ENCODE peak calls at places on chromosomes 1 and 21, in seven cellular contexts. O, I, R, F, Q, T and Y are unnamed samples.

GRCh38 chr1:163205513-163205912 is 2.8 kb upstream of the RGS5 start:
- DNase-seq in O (no peak), I (no peak), R (no peak), F (no peak), Q (no peak), T (no peak), Y (no peak)

GRCh38 chr21:41411449-41412089 is 14.5 kb upstream of the MX1 start:
- DNase-seq in O (peak), I (peak), R (no peak), F (no peak), Q (no peak), T (no peak), Y (no peak)

GRCh38 chr1:100895540-100896480 is at the start of gene SLC30A7:
- DNase-seq in O (peak), I (peak), R (peak), F (peak), Q (peak), T (peak), Y (peak)

GRCh38 chr1:27290586-27290985 is 31.4 kb upstream of the TMEM222 start:
- DNase-seq in O (no peak), I (no peak), R (no peak), F (no peak), Q (no peak), T (no peak), Y (no peak)

GRCh38 chr21:25330266-25330665 is 277.0 kb downstream of the MRPL39 start:
- DNase-seq in O (no peak), I (no peak), R (peak), F (no peak), Q (no peak), T (no peak), Y (no peak)

GRCh38 chr1:209076688-209077087 is 506.8 kb upstream of the CAMK1G start:
- DNase-seq in O (no peak), I (no peak), R (no peak), F (no peak), Q (no peak), T (no peak), Y (no peak)

GRCh38 chr1:4772294-4773010 is 118.0 kb downstream of the AJAP1 start:
- DNase-seq in O (no peak), I (no peak), R (no peak), F (no peak), Q (no peak), T (no peak), Y (no peak)

GRCh38 chr1:23459338-23459757 is 24.6 kb downstream of the ASAP3 start:
- DNase-seq in O (no peak), I (peak), R (no peak), F (no peak), Q (no peak), T (no peak), Y (no peak)

GRCh38 chr1:214503553-214503952 is 47.8 kb downstream of the PTPN14 start:
- DNase-seq in O (no peak), I (peak), R (no peak), F (no peak), Q (no peak), T (no peak), Y (no peak)

GRCh38 chr1:8554956-8555534 is 237.1 kb downstream of the SLC45A1 start:
- DNase-seq in O (no peak), I (no peak), R (no peak), F (no peak), Q (no peak), T (peak), Y (no peak)

GRCh38 chr1:92085727-92086126 is 5.6 kb downstream of the BTBD8 start:
- DNase-seq in O (no peak), I (no peak), R (no peak), F (no peak), Q (no peak), T (no peak), Y (no peak)

GRCh38 chr21:44443891-44444285 is 11.4 kb upstream of the LRRC3 start:
- DNase-seq in O (peak), I (no peak), R (no peak), F (peak), Q (no peak), T (no peak), Y (no peak)

GRCh38 chr1:54542120-54542961 is 5.7 kb upstream of the ACOT11 start:
- DNase-seq in O (peak), I (peak), R (no peak), F (peak), Q (peak), T (no peak), Y (no peak)

GRCh38 chr1:42934111-42934510 is 24.6 kb downstream of the SLC2A1 start:
- DNase-seq in O (no peak), I (no peak), R (no peak), F (no peak), Q (no peak), T (no peak), Y (no peak)

GRCh38 chr1:55813619-55814018 is 598.5 kb upstream of the USP24 start:
- DNase-seq in O (peak), I (peak), R (peak), F (peak), Q (peak), T (peak), Y (peak)

GRCh38 chr1:30691480-30691879 is 31.9 kb downstream of the MATN1 start:
- DNase-seq in O (no peak), I (no peak), R (no peak), F (no peak), Q (no peak), T (no peak), Y (no peak)

GRCh38 chr21:38289697-38290096 is 32.9 kb downstream of the KCNJ15 start:
- DNase-seq in O (no peak), I (no peak), R (peak), F (no peak), Q (no peak), T (no peak), Y (peak)

GRCh38 chr1:155859881-155860841 is 794 bp downstream of the SYT11 start:
- DNase-seq in O (peak), I (peak), R (peak), F (peak), Q (peak), T (peak), Y (peak)

GRCh38 chr1:168803696-168804510 is 74.9 kb upstream of the DPT start:
- DNase-seq in O (no peak), I (no peak), R (no peak), F (no peak), Q (no peak), T (no peak), Y (no peak)

GRCh38 chr1:226677121-226678020 is 61.7 kb downstream of the ITPKB start:
- DNase-seq in O (peak), I (no peak), R (no peak), F (peak), Q (peak), T (peak), Y (peak)

GRCh38 chr1:15151377-15151806 is 2.2 kb upstream of the TMEM51 start:
- DNase-seq in O (no peak), I (peak), R (no peak), F (no peak), Q (no peak), T (no peak), Y (no peak)

GRCh38 chr1:8249838-8250237 is 68.1 kb upstream of the SLC45A1 start:
- DNase-seq in O (no peak), I (no peak), R (no peak), F (no peak), Q (no peak), T (no peak), Y (no peak)

GRCh38 chr21:16070207-16070651 is 340.4 kb downstream of the USP25 start:
- DNase-seq in O (no peak), I (no peak), R (no peak), F (no peak), Q (no peak), T (no peak), Y (no peak)
- TF ChIP-seq CTCF in O (no peak), I (no peak), R (no peak), F (no peak), Q (no peak), T (no peak), Y (peak)

GRCh38 chr1:64393790-64394189 is 76.1 kb upstream of the CACHD1 start:
- DNase-seq in O (no peak), I (no peak), R (no peak), F (no peak), Q (no peak), T (no peak), Y (no peak)

GRCh38 chr1:64392109-64392508 is 77.8 kb upstream of the CACHD1 start:
- DNase-seq in O (no peak), I (no peak), R (no peak), F (no peak), Q (no peak), T (no peak), Y (no peak)

GRCh38 chr1:64398937-64399336 is 71.0 kb upstream of the CACHD1 start:
- DNase-seq in O (no peak), I (no peak), R (no peak), F (no peak), Q (no peak), T (no peak), Y (no peak)

GRCh38 chr1:64401285-64401684 is 68.6 kb upstream of the CACHD1 start:
- DNase-seq in O (no peak), I (no peak), R (no peak), F (no peak), Q (no peak), T (no peak), Y (no peak)

GRCh38 chr1:64396817-64397216 is 73.1 kb upstream of the CACHD1 start:
- DNase-seq in O (no peak), I (no peak), R (no peak), F (no peak), Q (no peak), T (no peak), Y (no peak)
- TF ChIP-seq CTCF in O (no peak), I (no peak), R (no peak), F (no peak), Q (no peak), T (no peak), Y (no peak)

DNA sequence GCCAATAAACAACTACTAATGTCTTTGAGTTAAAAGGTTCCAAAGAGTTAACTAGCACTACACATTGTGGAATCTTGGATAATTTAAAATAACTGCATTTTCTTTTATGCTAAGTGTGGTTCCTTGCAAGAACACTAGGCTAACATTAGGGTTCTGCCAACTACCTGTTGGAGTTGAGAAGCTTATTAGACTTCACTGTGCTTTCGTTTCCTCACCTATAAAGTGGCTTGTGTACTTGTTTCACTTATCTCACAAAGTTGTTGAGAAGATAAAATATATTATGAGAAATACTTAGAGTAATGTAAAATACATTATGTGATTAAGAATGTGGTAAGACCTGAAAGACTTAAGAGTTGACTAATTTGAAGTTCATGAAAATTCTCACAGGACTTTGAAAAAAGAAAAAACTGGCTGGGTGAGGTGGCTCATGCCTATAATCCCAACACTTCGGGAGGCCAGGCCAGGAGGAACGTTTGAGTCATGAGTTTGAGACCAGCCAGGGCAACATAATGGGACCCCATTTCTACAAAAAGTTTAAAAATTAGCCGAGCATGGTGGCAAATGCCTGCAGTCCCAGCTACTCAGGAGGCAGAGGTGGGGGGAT is 5.6 kb upstream of the RRAGC start:
- DNase-seq in O (no peak), I (no peak), R (no peak), F (no peak), Q (no peak), T (no peak), Y (no peak)
- TF ChIP-seq CTCF in O (no peak), I (no peak), R (no peak), F (no peak), Q (no peak), T (no peak), Y (no peak)

GRCh38 chr1:75258351-75258750 is 124.2 kb downstream of the LHX8 start:
- DNase-seq in O (no peak), I (no peak), R (no peak), F (no peak), Q (no peak), T (no peak), Y (no peak)

DNA sequence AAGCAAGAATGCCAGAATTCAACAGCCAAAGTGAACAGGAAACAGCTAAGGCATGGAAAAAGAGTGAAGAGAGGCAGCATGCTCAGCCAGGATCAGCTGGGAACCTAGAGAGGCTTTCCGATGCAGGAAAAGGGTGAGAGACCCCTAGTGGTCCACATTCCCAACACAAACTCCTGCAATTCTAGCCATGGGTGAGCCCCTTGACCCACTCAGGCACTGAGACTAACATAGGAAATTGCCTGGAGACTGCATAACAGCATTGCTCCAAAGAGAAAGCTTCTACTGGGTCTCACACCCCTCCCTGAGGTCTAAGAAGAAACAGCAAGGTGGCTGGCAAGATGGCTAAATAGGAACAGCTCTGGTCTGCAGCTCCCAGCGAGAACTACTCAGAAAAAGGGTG is 123.2 kb downstream of the LHX8 start:
- DNase-seq in O (no peak), I (no peak), R (no peak), F (no peak), Q (no peak), T (no peak), Y (no peak)
- TF ChIP-seq CTCF in O (no peak), I (no peak), R (no peak), F (no peak), Q (no peak), T (no peak), Y (no peak)

GRCh38 chr1:167616521-167616920 is 13.5 kb upstream of the RCSD1 start:
- DNase-seq in O (no peak), I (no peak), R (no peak), F (no peak), Q (no peak), T (no peak), Y (no peak)

GRCh38 chr1:167618789-167619188 is 11.2 kb upstream of the RCSD1 start:
- DNase-seq in O (no peak), I (no peak), R (no peak), F (no peak), Q (no peak), T (no peak), Y (no peak)

GRCh38 chr1:167618366-167618765 is 11.7 kb upstream of the RCSD1 start:
- DNase-seq in O (no peak), I (no peak), R (no peak), F (no peak), Q (no peak), T (no peak), Y (no peak)

GRCh38 chr1:167617100-167617949 is 12.7 kb upstream of the RCSD1 start:
- DNase-seq in O (no peak), I (no peak), R (no peak), F (peak), Q (peak), T (peak), Y (no peak)

DNA sequence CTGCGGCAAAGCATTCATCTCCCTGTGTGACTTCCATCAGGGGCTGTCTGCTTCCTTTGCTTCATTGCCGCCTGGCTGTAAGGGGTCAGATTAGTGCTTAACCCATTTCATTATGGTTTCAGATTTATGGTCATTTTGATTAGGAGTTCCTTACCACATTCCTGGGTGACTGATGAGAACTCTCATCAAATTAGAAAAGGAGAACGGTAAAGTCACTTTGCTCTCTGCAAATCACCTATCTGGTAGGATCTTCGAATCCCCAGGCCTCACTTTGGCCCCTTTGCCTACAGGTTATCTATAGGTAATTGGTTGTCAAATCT is 12.1 kb upstream of the RCSD1 start:
- DNase-seq in O (no peak), I (no peak), R (no peak), F (no peak), Q (no peak), T (no peak), Y (no peak)
- TF ChIP-seq CTCF in O (no peak), I (no peak), R (no peak), F (no peak), Q (no peak), T (no peak), Y (no peak)

GRCh38 chr1:47313915-47314664 is at the start of gene STIL:
- DNase-seq in O (peak), I (peak), R (peak), F (peak), Q (peak), T (peak), Y (peak)
- TF ChIP-seq CTCF in O (no peak), I (peak), R (no peak), F (peak), Q (no peak), T (peak), Y (no peak)